ENCODE peak calls at places on chromosome 3, in four cellular contexts. One of them, this sample, is unnamed.
A peak's percentile ranks its signal among the peaks of the same experiment; 100 is the strongest.

GRCh38 chr3:16319307-16319706 is 54.3 kb downstream of the OXNAD1 start:
- DNase-seq in HepG2: peak; percentile 25
- DNase-seq in GM12878: no peak
- DNase-seq in K562: peak; percentile 84
- DNase-seq in this sample: peak; percentile 85

GRCh38 chr3:123632161-123632655 is 47.4 kb upstream of the HACD2 start:
- DNase-seq in HepG2: no peak
- DNase-seq in GM12878: no peak
- DNase-seq in K562: no peak
- DNase-seq in this sample: peak; percentile 52

GRCh38 chr3:15638193-15638890 is 36.8 kb downstream of the BTD start:
- DNase-seq in HepG2: no peak
- DNase-seq in GM12878: no peak
- DNase-seq in K562: no peak
- DNase-seq in this sample: no peak

GRCh38 chr3:188595890-188596376 is 442.0 kb downstream of the LPP start:
- DNase-seq in HepG2: no peak
- DNase-seq in GM12878: no peak
- DNase-seq in K562: no peak
- DNase-seq in this sample: no peak

GRCh38 chr3:138078901-138079344 is 36.5 kb downstream of the DZIP1L start:
- DNase-seq in HepG2: peak; percentile 32
- DNase-seq in GM12878: no peak
- DNase-seq in K562: no peak
- DNase-seq in this sample: no peak

GRCh38 chr3:48656061-48656840 is 6.4 kb downstream of the CELSR3 start:
- DNase-seq in HepG2: peak; percentile 35
- DNase-seq in GM12878: no peak
- DNase-seq in K562: no peak
- DNase-seq in this sample: peak; percentile 96

GRCh38 chr3:18190646-18191045 is 234.5 kb downstream of the SATB1 start:
- DNase-seq in HepG2: no peak
- DNase-seq in GM12878: no peak
- DNase-seq in K562: no peak
- DNase-seq in this sample: no peak

GRCh38 chr3:148329481-148330220 is 368.1 kb upstream of the AGTR1 start:
- DNase-seq in HepG2: no peak
- DNase-seq in GM12878: no peak
- DNase-seq in K562: no peak
- DNase-seq in this sample: peak; percentile 25

GRCh38 chr3:147740928-147741327 is 331.8 kb downstream of the ZIC1 start:
- DNase-seq in HepG2: no peak
- DNase-seq in GM12878: no peak
- DNase-seq in K562: no peak
- DNase-seq in this sample: no peak

GRCh38 chr3:169237181-169237580 is 426.3 kb downstream of the MECOM start:
- DNase-seq in HepG2: no peak
- DNase-seq in GM12878: no peak
- DNase-seq in K562: no peak
- DNase-seq in this sample: no peak

GRCh38 chr3:144265527-144266100 is 294.0 kb downstream of the DIPK2A start:
- DNase-seq in HepG2: no peak
- DNase-seq in GM12878: no peak
- DNase-seq in K562: no peak
- DNase-seq in this sample: no peak

GRCh38 chr3:58190882-58191281 is 19.9 kb downstream of the DNASE1L3 start:
- DNase-seq in HepG2: peak; percentile 60
- DNase-seq in GM12878: no peak
- DNase-seq in K562: no peak
- DNase-seq in this sample: no peak

GRCh38 chr3:165195628-165196576 is at the start of gene SLITRK3:
- DNase-seq in HepG2: no peak
- DNase-seq in GM12878: no peak
- DNase-seq in K562: no peak
- DNase-seq in this sample: peak; percentile 60

GRCh38 chr3:187490366-187490765 is 122.2 kb downstream of the RTP4 start:
- DNase-seq in HepG2: no peak
- DNase-seq in GM12878: no peak
- DNase-seq in K562: no peak
- DNase-seq in this sample: no peak

GRCh38 chr3:120113128-120114116 is 19.2 kb upstream of the GSK3B start:
- DNase-seq in HepG2: no peak
- DNase-seq in GM12878: no peak
- DNase-seq in K562: no peak
- DNase-seq in this sample: no peak

GRCh38 chr3:49803464-49804140 is 541 bp downstream of the INKA1 start:
- DNase-seq in HepG2: no peak
- DNase-seq in GM12878: no peak
- DNase-seq in K562: peak; percentile 70
- DNase-seq in this sample: peak; percentile 76

GRCh38 chr3:48463703-48464102 is 17.2 kb downstream of the ATRIP start:
- DNase-seq in HepG2: no peak
- DNase-seq in GM12878: no peak
- DNase-seq in K562: no peak
- DNase-seq in this sample: no peak

GRCh38 chr3:114668099-114668498 is 374.3 kb downstream of the TIGIT start:
- DNase-seq in HepG2: no peak
- DNase-seq in GM12878: no peak
- DNase-seq in K562: no peak
- DNase-seq in this sample: no peak

GRCh38 chr3:127337911-127338531 is 50.2 kb upstream of the PRR20G start:
- DNase-seq in HepG2: no peak
- DNase-seq in GM12878: no peak
- DNase-seq in K562: no peak
- DNase-seq in this sample: peak; percentile 24

GRCh38 chr3:127339016-127339415 is 51.2 kb upstream of the PRR20G start:
- DNase-seq in HepG2: no peak
- DNase-seq in GM12878: no peak
- DNase-seq in K562: no peak
- DNase-seq in this sample: no peak

GRCh38 chr3:127337001-127337400 is 49.2 kb upstream of the PRR20G start:
- DNase-seq in HepG2: no peak
- DNase-seq in GM12878: no peak
- DNase-seq in K562: no peak
- DNase-seq in this sample: no peak

GRCh38 chr3:127339943-127340861 is 52.4 kb upstream of the PRR20G start:
- DNase-seq in HepG2: no peak
- DNase-seq in GM12878: no peak
- DNase-seq in K562: no peak
- DNase-seq in this sample: peak; percentile 11

DNA sequence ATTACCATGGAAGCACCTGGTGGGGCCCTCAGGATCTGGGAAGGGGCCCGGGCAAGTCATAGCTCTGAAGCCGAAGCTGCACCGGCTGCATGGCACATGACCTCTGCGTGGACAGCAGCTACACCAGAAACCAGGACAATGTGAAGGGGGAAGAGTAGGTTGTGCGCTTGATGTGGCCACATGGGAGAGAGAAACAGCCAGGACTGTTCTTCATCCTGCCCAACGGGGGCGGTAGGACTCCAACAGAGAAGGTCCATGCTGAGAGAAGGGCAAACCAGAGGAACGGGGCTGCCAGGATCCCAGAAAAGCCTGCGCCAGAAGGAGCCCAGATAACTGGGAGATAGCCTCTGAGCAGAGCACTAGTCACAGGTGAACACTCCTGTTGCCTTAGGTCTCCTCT is 54.9 kb upstream of the PRR20G start:
- DNase-seq in HepG2: no peak
- DNase-seq in GM12878: no peak
- DNase-seq in K562: no peak
- DNase-seq in this sample: peak; percentile 71
- H3K27me3 ChIP-seq in HepG2: peaks cover 7% of the 10 kb centered on the region
- H3K27me3 ChIP-seq in GM12878: no peaks in the 10 kb centered on the region
- H3K27me3 ChIP-seq in K562: no peaks in the 10 kb centered on the region
- H3K27me3 ChIP-seq in this sample: peaks cover 5% of the 10 kb centered on the region

DNA sequence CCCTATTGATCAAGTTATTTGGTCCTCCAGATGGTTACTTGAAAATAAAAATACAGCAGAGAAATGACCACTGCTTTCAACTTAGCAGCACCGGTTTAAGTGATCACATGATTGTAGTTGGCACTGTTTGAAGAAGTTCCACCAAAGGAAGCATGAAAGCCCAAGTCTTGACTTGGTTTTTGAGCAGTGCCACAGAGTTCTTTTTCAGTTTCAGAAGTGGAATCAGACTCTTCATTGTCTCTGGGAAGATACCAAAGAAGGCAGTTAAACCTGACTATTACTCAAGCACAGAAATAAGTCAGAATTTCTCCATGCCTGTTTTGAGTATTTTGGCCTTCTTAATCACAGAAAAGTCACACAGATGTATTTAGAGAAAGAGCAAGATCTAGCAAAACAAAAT is 66.7 kb downstream of the BBX start:
- DNase-seq in HepG2: no peak
- DNase-seq in GM12878: peak; percentile 55
- DNase-seq in K562: no peak
- DNase-seq in this sample: no peak
- TF ChIP-seq JUNB in HepG2: no peak
- TF ChIP-seq JUNB in GM12878: peak; percentile 14
- TF ChIP-seq JUNB in K562: no peak
- TF ChIP-seq JUNB in this sample: no peak

DNA sequence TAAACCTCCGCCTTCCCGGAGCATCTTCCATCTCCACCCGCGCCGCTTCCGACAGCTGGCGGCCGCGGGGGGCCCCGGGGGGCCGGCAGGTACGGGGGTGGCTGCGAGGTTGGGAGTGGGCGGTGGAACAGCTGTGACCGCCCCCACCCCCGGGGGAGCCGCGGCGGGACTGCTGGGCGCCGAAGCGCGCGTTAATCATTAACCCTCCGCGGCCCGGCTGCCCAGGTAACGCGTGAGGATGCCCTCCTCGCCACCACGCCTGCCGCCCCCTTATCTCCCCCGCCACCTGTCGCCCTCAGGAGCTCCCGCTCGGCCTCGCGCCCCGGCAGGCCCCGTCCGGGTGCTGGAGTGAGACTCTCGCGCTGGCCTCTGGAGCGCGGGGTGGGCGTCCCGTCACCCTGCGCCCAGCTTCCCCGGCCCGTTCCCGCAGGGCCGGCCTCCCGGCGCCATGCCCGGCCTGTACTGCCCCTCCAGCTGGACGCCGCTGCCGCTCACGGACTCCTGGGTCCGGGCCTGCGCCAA is 757 bp downstream of the VWA5B2 start:
- DNase-seq in HepG2: peak; percentile 20
- DNase-seq in GM12878: no peak
- DNase-seq in K562: peak; percentile 58
- DNase-seq in this sample: peak; percentile 44
- H3K27me3 ChIP-seq in HepG2: peaks cover 68% of the 10 kb centered on the region
- H3K27me3 ChIP-seq in GM12878: peaks cover 16% of the 10 kb centered on the region
- H3K27me3 ChIP-seq in K562: peaks cover 46% of the 10 kb centered on the region
- H3K27me3 ChIP-seq in this sample: peaks cover 82% of the 10 kb centered on the region

GRCh38 chr3:27521179-27521871 is 37.1 kb upstream of the SLC4A7 start:
- DNase-seq in HepG2: peak; percentile 69
- DNase-seq in GM12878: no peak
- DNase-seq in K562: no peak
- DNase-seq in this sample: no peak
- TF ChIP-seq JUNB in HepG2: peak; percentile 69
- TF ChIP-seq JUNB in GM12878: no peak
- TF ChIP-seq JUNB in K562: no peak
- TF ChIP-seq JUNB in this sample: no peak

DNA sequence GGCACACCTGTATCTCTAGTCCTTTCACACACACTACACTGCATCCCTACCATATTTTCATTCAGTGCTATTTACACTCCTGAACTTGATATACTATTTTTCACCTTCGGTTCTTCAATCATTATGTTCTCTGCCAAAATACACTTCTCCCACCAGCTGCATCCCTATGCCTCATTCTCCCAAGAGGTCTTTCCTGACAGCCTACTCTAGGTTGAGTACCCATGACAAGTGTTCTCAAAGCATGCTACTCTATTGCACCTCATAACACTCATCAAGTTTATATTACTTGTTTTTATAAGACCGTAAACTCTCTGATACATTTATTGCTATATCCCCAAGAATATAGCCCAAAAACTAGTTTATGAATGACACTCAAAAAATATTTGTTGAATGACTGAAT is 549.5 kb downstream of the PYDC2 start:
- DNase-seq in HepG2: no peak
- DNase-seq in GM12878: no peak
- DNase-seq in K562: no peak
- DNase-seq in this sample: no peak
- H3K27me3 ChIP-seq in HepG2: no peaks in the 10 kb centered on the region
- H3K27me3 ChIP-seq in GM12878: no peaks in the 10 kb centered on the region
- H3K27me3 ChIP-seq in K562: no peaks in the 10 kb centered on the region
- H3K27me3 ChIP-seq in this sample: no peaks in the 10 kb centered on the region

GRCh38 chr3:172627057-172627809 is 83.6 kb downstream of the NCEH1 start:
- DNase-seq in HepG2: no peak
- DNase-seq in GM12878: no peak
- DNase-seq in K562: no peak
- DNase-seq in this sample: no peak
- TF ChIP-seq JUNB in HepG2: no peak
- TF ChIP-seq JUNB in GM12878: no peak
- TF ChIP-seq JUNB in K562: no peak
- TF ChIP-seq JUNB in this sample: no peak